ENCODE peak calls at places on chromosomes 13 and 19, in ten cellular contexts. One of them, this sample, is unnamed.

GRCh38 chr13:45257638-45258338 is 56.9 kb upstream of the KCTD4 start:
- DNase-seq in activated B cell treated with CpG ODN at 0.5 μM for 24 hours: no peak
- DNase-seq in AG10803: peak
- DNase-seq in psoas muscle: no peak
- DNase-seq in hepatocyte: no peak
- DNase-seq in uterus: no peak
- DNase-seq in neural crest cell: no peak
- DNase-seq in AG09309: no peak
- DNase-seq in transverse colon: no peak
- DNase-seq in brain microvascular endothelial cell: no peak
- DNase-seq in this sample: no peak

GRCh38 chr19:1016647-1017114 is 4.2 kb downstream of the TMEM259 start:
- DNase-seq in activated B cell treated with CpG ODN at 0.5 μM for 24 hours: no peak
- DNase-seq in AG10803: peak
- DNase-seq in psoas muscle: peak
- DNase-seq in hepatocyte: peak
- DNase-seq in uterus: no peak
- DNase-seq in neural crest cell: no peak
- DNase-seq in AG09309: no peak
- DNase-seq in transverse colon: peak
- DNase-seq in brain microvascular endothelial cell: peak
- DNase-seq in this sample: peak

GRCh38 chr13:49791214-49791752 is 1.2 kb downstream of the KPNA3 start:
- DNase-seq in activated B cell treated with CpG ODN at 0.5 μM for 24 hours: no peak
- DNase-seq in AG10803: peak
- DNase-seq in psoas muscle: no peak
- DNase-seq in hepatocyte: peak
- DNase-seq in uterus: no peak
- DNase-seq in neural crest cell: no peak
- DNase-seq in AG09309: no peak
- DNase-seq in transverse colon: peak
- DNase-seq in brain microvascular endothelial cell: peak
- DNase-seq in this sample: no peak

GRCh38 chr13:82341116-82341515 is 1541.2 kb downstream of the SLITRK1 start:
- DNase-seq in activated B cell treated with CpG ODN at 0.5 μM for 24 hours: no peak
- DNase-seq in AG10803: no peak
- DNase-seq in psoas muscle: no peak
- DNase-seq in hepatocyte: no peak
- DNase-seq in uterus: no peak
- DNase-seq in neural crest cell: no peak
- DNase-seq in AG09309: no peak
- DNase-seq in transverse colon: no peak
- DNase-seq in brain microvascular endothelial cell: no peak
- DNase-seq in this sample: no peak

GRCh38 chr19:20999731-21000352 is 20.6 kb upstream of the ZNF430 start:
- DNase-seq in activated B cell treated with CpG ODN at 0.5 μM for 24 hours: peak
- DNase-seq in AG10803: peak
- DNase-seq in psoas muscle: peak
- DNase-seq in hepatocyte: peak
- DNase-seq in uterus: peak
- DNase-seq in neural crest cell: peak
- DNase-seq in AG09309: peak
- DNase-seq in transverse colon: peak
- DNase-seq in brain microvascular endothelial cell: peak
- DNase-seq in this sample: peak

GRCh38 chr19:16952046-16952445 is 63.2 kb downstream of the F2RL3 start:
- DNase-seq in activated B cell treated with CpG ODN at 0.5 μM for 24 hours: no peak
- DNase-seq in AG10803: no peak
- DNase-seq in psoas muscle: no peak
- DNase-seq in hepatocyte: no peak
- DNase-seq in uterus: no peak
- DNase-seq in neural crest cell: no peak
- DNase-seq in AG09309: no peak
- DNase-seq in transverse colon: no peak
- DNase-seq in brain microvascular endothelial cell: no peak
- DNase-seq in this sample: no peak

GRCh38 chr13:39417131-39417530 is 185.9 kb downstream of the LHFPL6 start:
- DNase-seq in activated B cell treated with CpG ODN at 0.5 μM for 24 hours: no peak
- DNase-seq in AG10803: no peak
- DNase-seq in psoas muscle: no peak
- DNase-seq in hepatocyte: no peak
- DNase-seq in uterus: no peak
- DNase-seq in neural crest cell: peak
- DNase-seq in AG09309: no peak
- DNase-seq in transverse colon: no peak
- DNase-seq in brain microvascular endothelial cell: no peak
- DNase-seq in this sample: no peak

GRCh38 chr19:52453324-52454094 is at the start of gene ZNF578:
- DNase-seq in activated B cell treated with CpG ODN at 0.5 μM for 24 hours: peak
- DNase-seq in AG10803: peak
- DNase-seq in psoas muscle: peak
- DNase-seq in hepatocyte: no peak
- DNase-seq in uterus: peak
- DNase-seq in neural crest cell: no peak
- DNase-seq in AG09309: peak
- DNase-seq in transverse colon: peak
- DNase-seq in brain microvascular endothelial cell: peak
- DNase-seq in this sample: peak

GRCh38 chr19:50933640-50934039 is 19.2 kb downstream of the KLK5 start:
- DNase-seq in activated B cell treated with CpG ODN at 0.5 μM for 24 hours: no peak
- DNase-seq in AG10803: peak
- DNase-seq in psoas muscle: no peak
- DNase-seq in hepatocyte: no peak
- DNase-seq in uterus: no peak
- DNase-seq in neural crest cell: no peak
- DNase-seq in AG09309: peak
- DNase-seq in transverse colon: no peak
- DNase-seq in brain microvascular endothelial cell: peak
- DNase-seq in this sample: no peak

GRCh38 chr19:51188227-51188559 is 36.7 kb upstream of the CD33 start:
- DNase-seq in activated B cell treated with CpG ODN at 0.5 μM for 24 hours: no peak
- DNase-seq in AG10803: no peak
- DNase-seq in psoas muscle: no peak
- DNase-seq in hepatocyte: no peak
- DNase-seq in uterus: no peak
- DNase-seq in neural crest cell: no peak
- DNase-seq in AG09309: no peak
- DNase-seq in transverse colon: no peak
- DNase-seq in brain microvascular endothelial cell: no peak
- DNase-seq in this sample: no peak

GRCh38 chr19:18205180-18205915 is 1.5 kb upstream of the RAB3A start:
- DNase-seq in activated B cell treated with CpG ODN at 0.5 μM for 24 hours: peak
- DNase-seq in AG10803: peak
- DNase-seq in psoas muscle: peak
- DNase-seq in hepatocyte: peak
- DNase-seq in uterus: peak
- DNase-seq in neural crest cell: peak
- DNase-seq in AG09309: peak
- DNase-seq in transverse colon: peak
- DNase-seq in brain microvascular endothelial cell: peak
- DNase-seq in this sample: peak

GRCh38 chr13:113562866-113563265 is 21.7 kb upstream of the TFDP1 start:
- DNase-seq in activated B cell treated with CpG ODN at 0.5 μM for 24 hours: no peak
- DNase-seq in AG10803: no peak
- DNase-seq in psoas muscle: peak
- DNase-seq in hepatocyte: no peak
- DNase-seq in uterus: no peak
- DNase-seq in neural crest cell: no peak
- DNase-seq in AG09309: no peak
- DNase-seq in transverse colon: no peak
- DNase-seq in brain microvascular endothelial cell: no peak
- DNase-seq in this sample: peak

GRCh38 chr13:23462815-23463559 is 29.5 kb upstream of the SACS start:
- DNase-seq in activated B cell treated with CpG ODN at 0.5 μM for 24 hours: no peak
- DNase-seq in AG10803: peak
- DNase-seq in psoas muscle: no peak
- DNase-seq in hepatocyte: no peak
- DNase-seq in uterus: no peak
- DNase-seq in neural crest cell: no peak
- DNase-seq in AG09309: no peak
- DNase-seq in transverse colon: no peak
- DNase-seq in brain microvascular endothelial cell: peak
- DNase-seq in this sample: no peak

DNA sequence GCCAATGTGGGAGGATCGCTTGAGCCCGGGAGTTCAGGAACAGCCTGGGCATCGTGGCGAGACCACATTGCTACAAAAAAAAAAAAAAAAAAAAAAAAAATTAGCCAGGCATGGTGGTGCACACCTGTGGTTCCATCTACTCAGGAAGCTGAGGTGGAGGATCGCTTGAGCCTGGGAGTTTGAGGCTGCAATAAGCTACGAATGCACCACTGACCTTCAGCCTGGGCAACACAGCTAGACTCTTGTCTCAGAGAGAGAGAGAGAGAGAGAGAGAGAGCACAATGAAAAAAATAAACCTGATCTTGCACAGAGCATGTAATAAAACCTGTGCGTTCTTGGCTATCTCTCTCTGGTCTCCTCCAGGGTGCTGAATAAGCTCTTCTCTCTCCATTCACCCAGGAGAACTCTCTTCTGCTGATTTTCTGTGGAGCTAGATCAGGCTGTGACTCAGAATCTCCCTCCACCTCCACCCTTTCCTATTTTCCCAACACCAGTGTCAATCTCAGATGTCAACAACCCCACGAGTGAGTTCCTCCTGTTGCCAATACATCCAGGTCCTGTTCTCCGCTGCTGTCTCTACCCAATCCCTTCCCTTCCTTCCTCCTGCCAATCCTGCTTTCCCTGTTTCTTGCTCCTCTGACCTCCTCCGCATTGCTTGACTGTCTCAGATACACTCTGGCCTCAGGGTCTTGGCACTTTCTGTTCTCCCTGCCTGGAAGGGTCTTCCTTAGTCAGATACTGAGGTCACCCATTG is 3.4 kb upstream of the ACP5 start:
- DNase-seq in activated B cell treated with CpG ODN at 0.5 μM for 24 hours: no peak
- DNase-seq in AG10803: no peak
- DNase-seq in psoas muscle: no peak
- DNase-seq in hepatocyte: no peak
- DNase-seq in uterus: no peak
- DNase-seq in neural crest cell: no peak
- DNase-seq in AG09309: no peak
- DNase-seq in transverse colon: no peak
- DNase-seq in brain microvascular endothelial cell: peak
- DNase-seq in this sample: no peak
- TF ChIP-seq CTCF in activated B cell treated with CpG ODN at 0.5 μM for 24 hours: no peak
- TF ChIP-seq CTCF in AG10803: no peak
- TF ChIP-seq CTCF in psoas muscle: no peak
- TF ChIP-seq CTCF in hepatocyte: no peak
- TF ChIP-seq CTCF in uterus: no peak
- TF ChIP-seq CTCF in neural crest cell: no peak
- TF ChIP-seq CTCF in AG09309: no peak
- TF ChIP-seq CTCF in transverse colon: no peak
- TF ChIP-seq CTCF in brain microvascular endothelial cell: no peak
- TF ChIP-seq CTCF in this sample: no peak

GRCh38 chr19:7074705-7075282 is 5.3 kb downstream of the ZNF557 start:
- DNase-seq in activated B cell treated with CpG ODN at 0.5 μM for 24 hours: no peak
- DNase-seq in AG10803: no peak
- DNase-seq in psoas muscle: no peak
- DNase-seq in hepatocyte: no peak
- DNase-seq in uterus: no peak
- DNase-seq in neural crest cell: no peak
- DNase-seq in AG09309: no peak
- DNase-seq in transverse colon: no peak
- DNase-seq in brain microvascular endothelial cell: no peak
- DNase-seq in this sample: no peak
- TF ChIP-seq CTCF in activated B cell treated with CpG ODN at 0.5 μM for 24 hours: no peak
- TF ChIP-seq CTCF in AG10803: no peak
- TF ChIP-seq CTCF in psoas muscle: no peak
- TF ChIP-seq CTCF in hepatocyte: no peak
- TF ChIP-seq CTCF in uterus: no peak
- TF ChIP-seq CTCF in neural crest cell: no peak
- TF ChIP-seq CTCF in AG09309: no peak
- TF ChIP-seq CTCF in transverse colon: no peak
- TF ChIP-seq CTCF in brain microvascular endothelial cell: no peak
- TF ChIP-seq CTCF in this sample: no peak

DNA sequence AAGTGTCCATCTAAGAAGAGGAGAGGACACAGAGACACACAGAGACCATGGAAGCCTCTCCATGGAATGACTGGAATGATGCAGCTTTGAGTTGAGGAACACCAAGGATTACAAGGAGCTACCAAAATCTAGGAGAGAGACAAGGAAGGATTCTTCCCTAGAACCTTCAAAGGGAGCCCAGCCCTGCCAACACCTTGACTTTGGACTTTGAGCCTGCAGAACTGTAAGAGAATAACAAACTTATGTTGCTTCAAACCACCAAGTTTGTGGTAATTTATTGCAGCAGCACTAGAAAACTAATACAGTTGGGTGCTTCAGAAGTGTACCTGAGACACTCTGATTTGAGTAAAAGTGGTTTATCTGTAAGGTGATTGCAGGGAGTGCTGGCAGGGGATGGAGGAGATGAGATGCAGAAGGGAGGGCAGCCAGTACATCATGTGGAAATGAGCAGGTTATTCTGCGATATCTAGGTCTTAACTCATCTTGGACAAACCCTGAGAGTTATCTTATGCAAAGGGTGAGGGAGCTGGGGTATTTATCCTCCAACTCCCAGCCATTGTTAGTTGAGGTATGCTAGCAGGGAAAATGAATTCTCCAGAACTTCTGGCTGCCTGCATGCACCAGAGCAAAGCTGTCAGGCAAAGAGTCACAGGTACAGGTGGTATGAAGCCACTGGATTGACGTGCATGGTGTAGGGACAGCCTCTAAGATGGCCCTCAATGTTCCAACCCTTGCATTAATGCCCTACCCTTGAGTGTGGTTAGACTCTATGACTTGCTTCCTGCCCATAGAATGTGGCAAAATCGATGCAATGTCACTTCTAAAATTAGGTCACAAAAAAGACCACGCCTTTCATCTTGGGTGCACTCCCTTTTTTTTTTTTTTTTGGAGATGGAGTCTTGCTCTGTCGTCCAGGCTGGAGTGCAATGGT is 31.3 kb upstream of the ADGRL1 start:
- DNase-seq in activated B cell treated with CpG ODN at 0.5 μM for 24 hours: no peak
- DNase-seq in AG10803: no peak
- DNase-seq in psoas muscle: no peak
- DNase-seq in hepatocyte: no peak
- DNase-seq in uterus: no peak
- DNase-seq in neural crest cell: no peak
- DNase-seq in AG09309: no peak
- DNase-seq in transverse colon: no peak
- DNase-seq in brain microvascular endothelial cell: no peak
- DNase-seq in this sample: no peak
- TF ChIP-seq CTCF in activated B cell treated with CpG ODN at 0.5 μM for 24 hours: no peak
- TF ChIP-seq CTCF in AG10803: no peak
- TF ChIP-seq CTCF in psoas muscle: no peak
- TF ChIP-seq CTCF in hepatocyte: no peak
- TF ChIP-seq CTCF in uterus: no peak
- TF ChIP-seq CTCF in neural crest cell: no peak
- TF ChIP-seq CTCF in AG09309: no peak
- TF ChIP-seq CTCF in transverse colon: no peak
- TF ChIP-seq CTCF in brain microvascular endothelial cell: no peak
- TF ChIP-seq CTCF in this sample: no peak

DNA sequence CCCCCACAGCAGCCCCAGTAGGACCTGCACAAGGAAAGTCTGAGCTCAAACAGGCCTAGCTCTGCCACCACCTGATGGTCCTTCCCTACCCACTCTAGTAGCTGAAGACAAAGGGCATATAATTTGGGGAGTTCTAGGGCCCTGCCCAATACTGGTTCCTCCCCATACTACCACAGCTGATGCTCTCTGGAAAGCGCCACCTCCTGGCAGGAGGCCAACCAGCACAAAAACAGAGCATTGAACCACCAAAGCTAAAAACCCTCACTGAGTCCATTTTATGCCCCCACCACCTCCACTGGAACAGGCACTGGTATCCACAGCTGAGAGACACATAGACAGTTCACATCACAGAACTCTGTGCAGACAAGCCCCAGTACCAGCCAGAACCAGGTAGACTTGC is 1276.8 kb downstream of the OLFM4 start:
- DNase-seq in activated B cell treated with CpG ODN at 0.5 μM for 24 hours: no peak
- DNase-seq in AG10803: no peak
- DNase-seq in psoas muscle: no peak
- DNase-seq in hepatocyte: no peak
- DNase-seq in uterus: no peak
- DNase-seq in neural crest cell: no peak
- DNase-seq in AG09309: no peak
- DNase-seq in transverse colon: no peak
- DNase-seq in brain microvascular endothelial cell: no peak
- DNase-seq in this sample: no peak
- TF ChIP-seq CTCF in activated B cell treated with CpG ODN at 0.5 μM for 24 hours: no peak
- TF ChIP-seq CTCF in AG10803: no peak
- TF ChIP-seq CTCF in psoas muscle: no peak
- TF ChIP-seq CTCF in hepatocyte: no peak
- TF ChIP-seq CTCF in uterus: no peak
- TF ChIP-seq CTCF in neural crest cell: no peak
- TF ChIP-seq CTCF in AG09309: no peak
- TF ChIP-seq CTCF in transverse colon: no peak
- TF ChIP-seq CTCF in brain microvascular endothelial cell: no peak
- TF ChIP-seq CTCF in this sample: no peak